ENCODE peak calls at places on chromosomes 1 and 21, in five cellular contexts. X is Panc1, L is fibroblast of lung, M is heart left ventricle, E is kidney. T is an unnamed sample.

GRCh38 chr1:167227934-167228378 is 7.3 kb downstream of the POU2F1 start:
- DNase-seq in X (no peak), L (no peak), M (no peak), E (no peak), T (no peak)

GRCh38 chr21:36388835-36389234 is 3.6 kb downstream of the CHAF1B start:
- DNase-seq in X (no peak), L (peak; percentile 35), M (no peak), E (no peak), T (no peak)

GRCh38 chr1:202282017-202282335 is 59.8 kb downstream of the UBE2T start:
- DNase-seq in X (no peak), L (no peak), M (no peak), E (no peak), T (peak; percentile 14)

GRCh38 chr1:112904071-112904830 is 51.7 kb downstream of the SLC16A1 start:
- DNase-seq in X (no peak), L (peak; percentile 81), M (no peak), E (no peak), T (peak; percentile 89)

GRCh38 chr1:24047101-24047459 is 64.9 kb downstream of the MYOM3 start:
- DNase-seq in X (peak; percentile 32), L (peak; percentile 70), M (peak; percentile 30), E (no peak), T (no peak)

GRCh38 chr1:31855038-31855845 is 39.4 kb upstream of the SPOCD1 start:
- DNase-seq in X (no peak), L (peak; percentile 61), M (no peak), E (no peak), T (no peak)

GRCh38 chr1:94602802-94603625 is 61.5 kb upstream of the F3 start:
- DNase-seq in X (no peak), L (peak; percentile 47), M (no peak), E (no peak), T (no peak)

GRCh38 chr1:198756470-198756869 is 117.6 kb downstream of the PTPRC start:
- DNase-seq in X (no peak), L (peak; percentile 64), M (no peak), E (no peak), T (no peak)

GRCh38 chr1:218257971-218258370 is 27.1 kb upstream of the RRP15 start:
- DNase-seq in X (no peak), L (no peak), M (no peak), E (no peak), T (no peak)

GRCh38 chr1:47229031-47229831 is 2.8 kb downstream of the TAL1 start:
- DNase-seq in X (no peak), L (no peak), M (no peak), E (no peak), T (no peak)

GRCh38 chr1:20212685-20213331 is 26.5 kb upstream of the PLA2G2C start:
- DNase-seq in X (no peak), L (peak; percentile 58), M (peak; percentile 49), E (peak; percentile 95), T (peak; percentile 78)

GRCh38 chr1:212858461-212859265 is 588 bp downstream of the FLVCR1 start:
- DNase-seq in X (no peak), L (peak; percentile 34), M (peak; percentile 28), E (peak; percentile 76), T (no peak)

GRCh38 chr1:243499248-243499647 is 243.4 kb downstream of the SDCCAG8 start:
- DNase-seq in X (no peak), L (no peak), M (no peak), E (no peak), T (no peak)

GRCh38 chr1:67404212-67404620 is 26.0 kb downstream of the SERBP1 start:
- DNase-seq in X (no peak), L (peak; percentile 56), M (no peak), E (no peak), T (no peak)

GRCh38 chr21:38918629-38919346 is 113.1 kb downstream of the ETS2 start:
- DNase-seq in X (no peak), L (no peak), M (no peak), E (no peak), T (no peak)

GRCh38 chr1:112618114-112618720 is 724 bp downstream of the ST7L start:
- DNase-seq in X (no peak), L (peak; percentile 32), M (no peak), E (no peak), T (no peak)

GRCh38 chr1:55506686-55507577 is 291.8 kb upstream of the USP24 start:
- DNase-seq in X (peak; percentile 24), L (peak; percentile 71), M (no peak), E (no peak), T (no peak)

GRCh38 chr1:206890690-206891089 is 6.6 kb upstream of the IL24 start:
- DNase-seq in X (no peak), L (peak; percentile 90), M (no peak), E (no peak), T (no peak)

GRCh38 chr1:182575540-182576149 is 13.4 kb downstream of the RNASEL start:
- DNase-seq in X (no peak), L (peak; percentile 72), M (no peak), E (no peak), T (no peak)

GRCh38 chr21:42227909-42228708 is 9.2 kb downstream of the ABCG1 start:
- DNase-seq in X (no peak), L (peak; percentile 97), M (peak; percentile 89), E (peak; percentile 95), T (peak; percentile 93)

GRCh38 chr21:46082638-46083270 is 15.2 kb upstream of the COL6A2 start:
- DNase-seq in X (no peak), L (no peak), M (no peak), E (peak; percentile 65), T (no peak)

GRCh38 chr1:59545830-59546229 is 248.9 kb downstream of the FGGY start:
- DNase-seq in X (no peak), L (no peak), M (no peak), E (no peak), T (no peak)

GRCh38 chr1:207298186-207298585 is 23.3 kb upstream of the CD55 start:
- DNase-seq in X (no peak), L (no peak), M (no peak), E (no peak), T (no peak)

GRCh38 chr1:63987014-63987630 is 213.3 kb downstream of the ROR1 start:
- DNase-seq in X (no peak), L (peak; percentile 68), M (no peak), E (no peak), T (no peak)

GRCh38 chr1:117605164-117605810 is 561 bp upstream of the TENT5C start:
- DNase-seq in X (no peak), L (no peak), M (peak; percentile 63), E (peak; percentile 88), T (no peak)

GRCh38 chr21:32426592-32427051 is 14.1 kb downstream of the EVA1C start:
- DNase-seq in X (no peak), L (peak; percentile 19), M (no peak), E (no peak), T (no peak)

GRCh38 chr1:156999596-157000320 is 45.8 kb downstream of the ARHGEF11 start:
- DNase-seq in X (no peak), L (no peak), M (no peak), E (no peak), T (no peak)

GRCh38 chr1:211753649-211754251 is 76.8 kb downstream of the LPGAT1 start:
- DNase-seq in X (no peak), L (no peak), M (no peak), E (no peak), T (no peak)

GRCh38 chr1:5519366-5520135 is 472.7 kb downstream of the NPHP4 start:
- DNase-seq in X (no peak), L (no peak), M (no peak), E (no peak), T (no peak)

GRCh38 chr1:100730130-100730529 is 10.6 kb downstream of the VCAM1 start:
- DNase-seq in X (no peak), L (no peak), M (no peak), E (no peak), T (no peak)

GRCh38 chr1:6082430-6082971 is 36.8 kb downstream of the KCNAB2 start:
- DNase-seq in X (no peak), L (peak; percentile 5), M (no peak), E (no peak), T (no peak)

GRCh38 chr1:188225975-188226374 is 1397.2 kb downstream of the PLA2G4A start:
- DNase-seq in X (no peak), L (no peak), M (no peak), E (no peak), T (no peak)

GRCh38 chr1:156338180-156338973 is at the start of the genes CCT3 and TSACC:
- DNase-seq in X (peak; percentile 100), L (peak; percentile 100), M (peak; percentile 100), E (peak; percentile 99), T (peak; percentile 98)

DNA sequence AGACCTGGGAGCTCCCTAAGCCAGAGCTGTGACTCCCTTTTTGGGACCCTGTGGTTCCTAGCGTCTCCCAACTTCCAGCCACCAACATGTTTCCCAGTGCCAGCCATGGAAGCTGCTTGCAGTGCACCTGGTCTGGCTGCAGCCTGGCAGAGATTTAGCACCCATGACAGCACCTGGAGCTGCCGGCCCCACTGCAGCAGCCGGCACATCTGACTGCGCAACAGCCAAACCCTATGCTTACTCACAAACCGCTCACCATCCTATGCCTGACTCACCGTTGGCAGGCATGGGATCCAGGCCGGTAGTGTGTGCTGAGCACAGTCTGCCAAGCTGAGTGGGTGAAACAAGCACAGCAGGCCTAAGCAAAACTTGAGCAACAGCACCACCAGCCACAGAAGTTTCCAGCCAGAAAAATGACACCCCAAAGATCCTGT is 435.9 kb upstream of the PRMT6 start:
- DNase-seq in X (peak; percentile 4), L (peak; percentile 78), M (no peak), E (peak; percentile 41), T (peak; percentile 88)
- TF ChIP-seq CTCF in X (no peak), L (no peak), M (no peak), E (no peak), T (peak; percentile 67)

DNA sequence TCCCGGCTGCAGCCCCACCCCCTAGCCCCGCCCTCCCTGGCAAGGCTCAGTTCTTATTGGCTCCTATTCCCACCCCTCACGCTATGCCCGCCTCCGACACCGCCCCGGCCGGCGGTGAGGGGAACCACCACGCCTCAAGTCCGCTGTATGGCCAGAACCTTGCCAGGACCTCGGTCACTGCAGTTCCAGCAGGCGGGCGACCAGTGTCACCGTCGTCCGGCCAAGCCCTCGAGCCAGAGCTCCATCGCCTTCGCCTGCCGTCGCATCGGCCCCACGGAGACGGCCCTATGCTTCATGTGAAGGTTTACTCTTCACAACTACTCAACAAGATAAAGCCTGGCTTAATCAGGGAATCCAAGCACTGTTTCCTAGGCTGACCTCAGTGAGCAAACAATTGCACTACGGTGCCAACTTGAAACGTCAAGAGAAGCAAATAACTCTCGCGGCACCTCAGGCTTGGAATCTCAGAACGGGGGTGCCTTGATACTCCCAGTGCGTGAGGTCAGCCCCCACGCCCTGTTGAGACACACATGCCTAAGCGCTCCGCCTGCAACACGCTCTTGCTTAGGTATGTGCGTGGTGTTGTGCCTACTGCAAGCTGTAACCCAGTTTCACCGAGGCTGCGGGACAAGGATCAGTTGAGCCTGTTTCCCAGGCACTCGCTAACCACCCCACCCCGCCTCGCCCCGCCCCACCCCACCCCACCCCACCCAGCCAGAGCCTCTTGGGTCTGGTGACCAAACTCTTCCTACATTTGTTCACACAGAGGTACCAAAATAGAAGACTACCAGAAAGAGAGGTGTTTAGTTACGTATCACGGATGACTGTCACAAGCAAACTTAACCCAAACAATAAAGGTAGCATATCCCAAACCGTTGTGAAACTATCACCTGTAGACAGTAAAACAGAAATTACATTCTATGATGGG is 498 bp upstream of the DENND2C start:
- DNase-seq in X (peak; percentile 27), L (peak; percentile 83), M (peak; percentile 95), E (peak; percentile 97), T (peak; percentile 92)
- TF ChIP-seq CTCF in X (no peak), L (no peak), M (peak; percentile 35), E (no peak), T (no peak)

GRCh38 chr1:245345191-245345884 is 190.6 kb downstream of the KIF26B start:
- DNase-seq in X (no peak), L (no peak), M (no peak), E (no peak), T (no peak)
- TF ChIP-seq CTCF in X (peak; percentile 53), L (no peak), M (no peak), E (no peak), T (no peak)

GRCh38 chr1:3904006-3904842 is 4.2 kb upstream of the C1orf174 start:
- DNase-seq in X (no peak), L (no peak), M (no peak), E (peak; percentile 68), T (peak; percentile 39)
- TF ChIP-seq CTCF in X (no peak), L (no peak), M (no peak), E (no peak), T (no peak)

T was measured in RWPE2.